ENCODE peak calls at places on chromosomes 4 and X, in eight cellular contexts. Q is psoas muscle, O is IMR-90, Y is glomerular endothelial cell, P is NCI-H345, E is ELF-1, R is GM12891, X is AG08395. W is an unnamed sample.
A peak's percentile ranks its signal among the peaks of the same experiment; 100 is the strongest.

GRCh38 chrX:130539721-130540321 is 138.0 kb downstream of the RBMX2 start:
- DNase-seq in Q (peak; percentile 42), O (peak; percentile 45), Y (peak; percentile 5), P (peak; percentile 42), E (peak; percentile 67), R (no peak), X (peak; percentile 47), W (peak; percentile 18)

GRCh38 chrX:135740683-135741149 is 27.3 kb downstream of the CT45A3 start:
- DNase-seq in Q (no peak), O (no peak), Y (no peak), P (no peak), E (peak; percentile 76), R (no peak), X (no peak), W (no peak)

GRCh38 chr4:78481180-78481579 is 70.4 kb upstream of the ANXA3 start:
- DNase-seq in Q (no peak), O (peak; percentile 84), Y (no peak), P (no peak), E (peak; percentile 25), R (no peak), X (peak; percentile 85), W (peak; percentile 97)

GRCh38 chr4:52545099-52546069 is 113.7 kb downstream of the USP46 start:
- DNase-seq in Q (peak; percentile 80), O (peak; percentile 65), Y (peak; percentile 20), P (peak; percentile 37), E (peak; percentile 90), R (peak; percentile 42), X (peak; percentile 87), W (peak; percentile 47)

GRCh38 chr4:42399393-42399792 is 2.1 kb downstream of the SHISA3 start:
- DNase-seq in Q (no peak), O (no peak), Y (no peak), P (no peak), E (peak; percentile 44), R (no peak), X (no peak), W (no peak)

GRCh38 chrX:12825801-12826200 is 34.6 kb downstream of the PRPS2 start:
- DNase-seq in Q (no peak), O (peak; percentile 3), Y (peak; percentile 12), P (no peak), E (peak; percentile 29), R (no peak), X (no peak), W (peak; percentile 9)

GRCh38 chr4:113272523-113272922 is 223.1 kb downstream of the ANK2 start:
- DNase-seq in Q (no peak), O (no peak), Y (no peak), P (no peak), E (no peak), R (no peak), X (no peak), W (no peak)

GRCh38 chrX:56765816-56766553 is 36.9 kb downstream of the NBDY start:
- DNase-seq in Q (no peak), O (no peak), Y (no peak), P (no peak), E (no peak), R (no peak), X (no peak), W (no peak)

GRCh38 chr4:53477666-53478065 is 100.2 kb downstream of the FIP1L1 start:
- DNase-seq in Q (no peak), O (peak; percentile 28), Y (no peak), P (no peak), E (no peak), R (no peak), X (no peak), W (no peak)

GRCh38 chr4:153507679-153508073 is 41.5 kb downstream of the TMEM131L start:
- DNase-seq in Q (no peak), O (no peak), Y (no peak), P (no peak), E (no peak), R (no peak), X (no peak), W (no peak)

GRCh38 chr4:120963449-120963848 is 40.9 kb upstream of the PRDM5 start:
- DNase-seq in Q (no peak), O (no peak), Y (no peak), P (no peak), E (no peak), R (no peak), X (no peak), W (no peak)

GRCh38 chr4:99965173-99965572 is 15.1 kb upstream of the H2AZ1 start:
- DNase-seq in Q (no peak), O (no peak), Y (no peak), P (no peak), E (no peak), R (no peak), X (no peak), W (no peak)

GRCh38 chr4:39565925-39566630 is 38.8 kb upstream of the UGDH start:
- DNase-seq in Q (no peak), O (peak; percentile 96), Y (peak; percentile 18), P (no peak), E (peak; percentile 35), R (no peak), X (peak; percentile 86), W (peak; percentile 89)

GRCh38 chrX:38768079-38768478 is 33.2 kb upstream of the MID1IP1 start:
- DNase-seq in Q (no peak), O (peak; percentile 33), Y (no peak), P (peak; percentile 15), E (no peak), R (no peak), X (peak; percentile 27), W (peak; percentile 6)